ENCODE peak calls at places on chromosomes 11 and 22, in four cellular contexts. H is fibroblast of lung, G is bronchial epithelial cell, S is IMR-90. A is an unnamed sample.
A peak's percentile ranks its signal among the peaks of the same experiment; 100 is the strongest.

GRCh38 chr11:72308226-72309073 is 64.5 kb upstream of the PHOX2A start:
- DNase-seq in S (peak; percentile 98), G (peak; percentile 87), H (peak; percentile 97), A (peak; percentile 93)

GRCh38 chr11:131928992-131929391 is 558.6 kb downstream of the NTM start:
- DNase-seq in H (no peak), G (no peak), S (no peak), A (no peak)

GRCh38 chr11:110362916-110363574 is 66.6 kb upstream of the RDX start:
- DNase-seq in H (no peak), S (no peak), G (no peak), A (no peak)

GRCh38 chr11:96338910-96339703 is 3.9 kb downstream of the MAML2 start:
- DNase-seq in G (peak; percentile 90), H (peak; percentile 80), S (peak; percentile 84), A (no peak)

GRCh38 chr11:107957109-107957588 is 28.9 kb downstream of the RAB39A start:
- DNase-seq in G (no peak), H (no peak), S (no peak), A (peak; percentile 53)

GRCh38 chr11:114044042-114044871 is 15.3 kb upstream of the ZBTB16 start:
- DNase-seq in H (no peak), G (no peak), S (no peak), A (no peak)

GRCh38 chr11:117882539-117882938 is 6.1 kb upstream of the FXYD6 start:
- DNase-seq in S (no peak), G (no peak), H (no peak), A (no peak)

GRCh38 chr11:31069447-31070205 is 299.9 kb downstream of the DCDC1 start:
- DNase-seq in H (peak; percentile 62), G (peak; percentile 11), S (no peak), A (no peak)

GRCh38 chr11:35014352-35014751 is 97.9 kb downstream of the PDHX start:
- DNase-seq in H (peak; percentile 94), G (peak; percentile 68), S (peak; percentile 95), A (peak; percentile 87)

GRCh38 chr11:28581286-28582242 is 473.4 kb downstream of the METTL15 start:
- DNase-seq in S (peak; percentile 78), G (peak; percentile 21), H (peak; percentile 95), A (no peak)

GRCh38 chr11:120029321-120029720 is 108.6 kb downstream of the TRIM29 start:
- DNase-seq in H (no peak), S (no peak), G (no peak), A (no peak)

GRCh38 chr22:36773935-36774334 is 2.0 kb downstream of the IFT27 start:
- DNase-seq in H (peak; percentile 33), S (peak; percentile 49), G (peak; percentile 53), A (no peak)

GRCh38 chr11:19670030-19670761 is 42.4 kb upstream of the NAV2 start:
- DNase-seq in G (peak; percentile 37), H (peak; percentile 60), S (peak; percentile 28), A (no peak)

GRCh38 chr11:96394773-96395172 is 5.0 kb downstream of the JRKL start:
- DNase-seq in S (no peak), H (no peak), G (no peak), A (no peak)

GRCh38 chr11:33735426-33736147 is 636 bp downstream of the CD59 start:
- DNase-seq in H (peak; percentile 27), S (no peak), G (no peak), A (no peak)

DNA sequence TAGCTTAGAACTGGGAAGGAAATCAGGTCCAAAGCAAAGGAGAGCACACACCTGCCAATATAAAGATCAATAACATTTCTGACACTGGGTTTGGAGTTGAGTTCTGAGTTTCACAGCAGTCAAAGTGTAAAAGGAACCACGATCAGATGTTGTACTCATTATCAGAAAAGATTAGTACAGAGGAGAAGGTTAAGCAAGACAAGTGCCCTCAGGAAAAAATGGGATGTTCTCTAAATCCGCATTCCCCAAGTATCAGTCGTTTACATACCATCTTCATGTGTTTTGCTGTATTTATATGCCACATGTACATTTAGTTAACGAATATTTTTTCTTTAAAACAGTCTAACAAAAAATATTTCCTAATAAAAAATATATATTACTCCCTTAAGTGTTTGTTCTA is 23.0 kb upstream of the RRAS2 start:
- DNase-seq in H (no peak), S (no peak), G (no peak), A (no peak)
- H3K4me3 ChIP-seq in H (no peak overlapping the region), S (no peak overlapping the region), G (no peak overlapping the region), A (no peak overlapping the region)

GRCh38 chr22:39530692-39531331 is 1.7 kb downstream of the RPS19BP1 start:
- DNase-seq in G (peak; percentile 47), S (peak; percentile 41), H (no peak), A (no peak)
- TF ChIP-seq CTCF in G (peak; percentile 29), S (peak; percentile 30), H (peak; percentile 27), A (no peak)

GRCh38 chr22:43289551-43289963 is 53.6 kb downstream of the SCUBE1 start:
- DNase-seq in G (no peak), S (peak; percentile 11), H (no peak), A (no peak)
- H3K4me3 ChIP-seq in G (no peak overlapping the region), S (no peak overlapping the region), H (peak overlapping the region; percentile 35), A (peak overlapping the region; percentile 7)

GRCh38 chr22:44990328-44990727 is 19.5 kb downstream of the PHF21B start:
- DNase-seq in S (no peak), G (no peak), H (no peak), A (no peak)

GRCh38 chr22:44985906-44986527 is 23.8 kb downstream of the PHF21B start:
- DNase-seq in G (no peak), S (no peak), H (no peak), A (no peak)

GRCh38 chr22:44991218-44991617 is 18.6 kb downstream of the PHF21B start:
- DNase-seq in H (no peak), S (no peak), G (no peak), A (no peak)

GRCh38 chr22:44990810-44991209 is 19.0 kb downstream of the PHF21B start:
- DNase-seq in S (no peak), G (no peak), H (no peak), A (no peak)

DNA sequence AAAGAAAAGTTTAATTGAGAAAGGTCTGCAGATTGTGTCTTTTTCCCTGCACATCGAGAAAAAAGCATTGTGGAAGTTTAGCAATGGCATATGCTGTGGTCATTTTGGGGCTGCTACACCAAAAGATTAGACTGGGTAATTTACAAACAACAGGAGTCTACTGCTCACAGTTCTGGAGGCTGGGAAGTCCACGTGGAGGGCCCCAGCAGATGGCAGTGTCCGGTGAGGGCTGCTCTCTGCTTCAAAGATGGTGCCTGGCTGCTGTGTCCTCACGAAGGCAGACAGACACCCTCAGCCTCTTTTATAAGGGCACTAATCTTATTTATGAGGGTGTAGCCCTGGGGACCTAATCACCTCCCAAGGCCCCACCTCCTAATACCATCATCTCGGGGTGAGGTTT is 21.1 kb downstream of the PHF21B start:
- DNase-seq in S (no peak), G (no peak), H (no peak), A (no peak)
- TF ChIP-seq CTCF in S (no peak), G (no peak), H (no peak), A (peak; percentile 11)

GRCh38 chr22:32473388-32473952 is 1.1 kb upstream of the FBXO7 start:
- DNase-seq in G (peak; percentile 71), H (peak; percentile 47), S (peak; percentile 70), A (peak; percentile 54)
- H3K4me3 ChIP-seq in G (no peak overlapping the region), H (no peak overlapping the region), S (no peak overlapping the region), A (peak overlapping the region; percentile 80)

DNA sequence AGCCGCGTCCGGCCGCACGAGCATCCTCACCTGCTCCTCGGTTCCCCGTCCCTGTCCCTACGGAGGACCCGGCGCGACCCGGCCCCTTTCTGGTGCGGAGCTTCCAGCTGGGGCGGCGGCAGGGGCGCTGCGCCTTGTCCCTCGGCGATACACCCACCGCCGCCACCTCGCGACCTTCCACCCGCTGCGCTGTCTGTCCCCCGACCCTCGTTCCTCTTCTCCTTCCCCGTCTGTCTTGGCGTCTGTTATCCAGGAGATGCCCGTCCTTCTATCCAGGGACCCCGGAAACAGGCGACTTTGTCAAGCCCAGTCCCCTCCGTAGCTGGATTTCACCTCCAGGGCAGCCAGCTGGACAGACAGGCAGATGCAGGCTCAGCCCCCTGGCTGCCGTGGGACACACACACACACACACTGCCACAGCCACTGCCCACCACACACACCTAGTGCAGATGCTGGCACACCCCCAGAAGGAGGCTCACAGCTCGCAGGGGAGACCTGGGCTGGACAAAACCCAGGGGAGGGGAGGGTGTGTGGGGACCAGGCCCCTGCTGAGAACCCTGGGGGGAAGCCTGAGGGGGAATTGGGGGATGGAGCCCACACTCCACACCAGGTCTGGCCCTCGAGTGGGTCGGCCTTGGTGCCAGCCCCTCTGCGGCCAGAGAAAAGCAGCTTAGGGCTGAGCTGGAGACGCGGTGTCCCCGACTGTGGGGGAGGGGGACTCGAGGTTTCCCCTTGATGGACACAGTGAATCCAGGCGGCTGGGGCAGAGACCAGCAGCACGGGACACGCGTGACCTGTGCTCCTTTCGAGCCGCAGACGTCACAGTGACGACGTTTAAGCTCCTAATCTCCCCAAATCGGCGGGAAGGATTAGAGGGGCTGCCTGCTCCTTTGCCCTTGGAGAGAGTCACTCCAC is 781 bp downstream of the DRD4 start:
- DNase-seq in S (no peak), G (no peak), H (no peak), A (no peak)
- TF ChIP-seq CTCF in S (no peak), G (no peak), H (no peak), A (no peak)

GRCh38 chr22:43210631-43211515 is 23.9 kb upstream of the TTLL12 start:
- DNase-seq in G (no peak), S (no peak), H (no peak), A (no peak)

GRCh38 chr22:43212434-43212952 is 25.6 kb upstream of the TTLL12 start:
- DNase-seq in H (no peak), S (no peak), G (no peak), A (no peak)

GRCh38 chr22:43213962-43214361 is 27.0 kb upstream of the TTLL12 start:
- DNase-seq in H (no peak), G (no peak), S (no peak), A (no peak)

GRCh38 chr22:43213066-43213465 is 26.1 kb upstream of the TTLL12 start:
- DNase-seq in S (no peak), H (no peak), G (no peak), A (no peak)

GRCh38 chr22:43211941-43212433 is 25.1 kb upstream of the TTLL12 start:
- DNase-seq in S (no peak), H (no peak), G (no peak), A (no peak)
- H3K4me3 ChIP-seq in S (no peak overlapping the region), H (no peak overlapping the region), G (no peak overlapping the region), A (no peak overlapping the region)

A was measured in HFF-Myc.